ENCODE peak calls at places on chromosomes 16 and 17, in four cellular contexts. Y is transverse colon, A is tibial nerve, B is suprapubic skin. R is an unnamed sample.

GRCh38 chr17:66814570-66814969 is 20.3 kb upstream of the CACNG5 start:
- DNase-seq in Y (no peak), A (no peak), B (no peak), R (no peak)

GRCh38 chr16:2762711-2763110 is 10.3 kb downstream of the SRRM2 start:
- DNase-seq in Y (no peak), A (no peak), B (no peak), R (no peak)

GRCh38 chr17:20613248-20613647 is 33.7 kb downstream of the CDRT15L2 start:
- DNase-seq in Y (no peak), A (no peak), B (no peak), R (no peak)

GRCh38 chr16:53549970-53550406 is 47.0 kb upstream of the AKTIP start:
- DNase-seq in Y (peak; percentile 45), A (no peak), B (no peak), R (peak; percentile 46)

GRCh38 chr17:69525920-69526841 is 111.7 kb downstream of the MAP2K6 start:
- DNase-seq in Y (peak; percentile 36), A (no peak), B (no peak), R (no peak)

GRCh38 chr16:76837872-76838271 is 353.1 kb upstream of the MON1B start:
- DNase-seq in Y (no peak), A (no peak), B (no peak), R (no peak)

GRCh38 chr17:81900181-81900820 is 1.7 kb upstream of the NPB start:
- DNase-seq in Y (no peak), A (no peak), B (no peak), R (no peak)

GRCh38 chr16:6279261-6279660 is 1053.4 kb upstream of the RBFOX1 start:
- DNase-seq in Y (no peak), A (no peak), B (no peak), R (no peak)

GRCh38 chr17:16150251-16150859 is 65.0 kb downstream of the NCOR1 start:
- DNase-seq in Y (no peak), A (no peak), B (no peak), R (no peak)

GRCh38 chr16:84501077-84501735 is 3.3 kb downstream of the MEAK7 start:
- DNase-seq in Y (peak; percentile 27), A (no peak), B (no peak), R (no peak)

GRCh38 chr17:61337247-61337812 is 62.3 kb upstream of the TBX2 start:
- DNase-seq in Y (no peak), A (no peak), B (no peak), R (no peak)

GRCh38 chr17:60102632-60103047 is 23.9 kb upstream of the HEATR6 start:
- DNase-seq in Y (peak; percentile 37), A (no peak), B (no peak), R (no peak)

GRCh38 chr17:80957461-80957941 is 34.1 kb upstream of the CHMP6 start:
- DNase-seq in Y (no peak), A (no peak), B (no peak), R (no peak)

GRCh38 chr16:67884-68789 is 4.3 kb downstream of the RHBDF1 start:
- DNase-seq in Y (no peak), A (peak; percentile 57), B (no peak), R (no peak)

GRCh38 chr17:35749560-35750412 is 3.3 kb downstream of the GAS2L2 start:
- DNase-seq in Y (no peak), A (no peak), B (no peak), R (no peak)

GRCh38 chr17:47896672-47897490 is 845 bp downstream of the SP2 start:
- DNase-seq in Y (no peak), A (no peak), B (peak; percentile 85), R (no peak)

GRCh38 chr16:58195771-58196170 is 2.1 kb downstream of the CSNK2A2 start:
- DNase-seq in Y (no peak), A (no peak), B (no peak), R (no peak)

GRCh38 chr16:58195344-58195743 is 2.6 kb downstream of the CSNK2A2 start:
- DNase-seq in Y (no peak), A (no peak), B (no peak), R (no peak)

GRCh38 chr16:58198022-58198683 is at the start of gene CSNK2A2:
- DNase-seq in Y (peak; percentile 78), A (no peak), B (no peak), R (peak; percentile 57)

GRCh38 chr16:58197314-58198012 is 443 bp downstream of the CSNK2A2 start:
- DNase-seq in Y (no peak), A (no peak), B (no peak), R (no peak)

GRCh38 chr16:58196898-58197313 is 1.0 kb downstream of the CSNK2A2 start:
- DNase-seq in Y (no peak), A (no peak), B (no peak), R (no peak)
- H3K27ac ChIP-seq in Y (peak overlapping the region; percentile 53), A (no peak overlapping the region), B (peak overlapping the region; percentile 30), R (peak overlapping the region; percentile 33)

DNA sequence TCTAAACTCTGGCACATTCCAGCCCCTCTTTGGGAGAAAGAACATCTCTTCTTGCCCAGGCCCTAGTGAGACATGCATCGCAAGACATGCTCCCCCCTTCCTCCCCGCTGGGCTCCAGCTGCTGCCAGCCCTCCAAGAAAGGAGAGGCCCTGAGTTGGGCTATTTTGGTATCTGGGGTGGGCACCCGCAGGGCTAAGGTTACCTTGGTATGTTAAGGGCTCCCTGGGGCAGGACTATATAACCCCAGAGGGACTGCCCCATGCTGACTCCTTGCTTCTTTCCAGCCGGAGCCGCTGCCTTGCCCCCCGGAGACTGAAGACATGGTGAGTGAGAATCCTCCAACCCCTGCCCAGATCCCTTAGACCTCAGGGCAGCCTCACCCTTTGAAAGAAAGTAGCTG is at the start of gene MYL11:
- DNase-seq in Y (no peak), A (no peak), B (no peak), R (no peak)
- H3K4me1 ChIP-seq in Y (peaks cover 10% of the 10 kb centered on the region), A (peaks cover 26% of the 10 kb centered on the region), B (peaks cover 29% of the 10 kb centered on the region), R (no peaks in the 10 kb centered on the region)

DNA sequence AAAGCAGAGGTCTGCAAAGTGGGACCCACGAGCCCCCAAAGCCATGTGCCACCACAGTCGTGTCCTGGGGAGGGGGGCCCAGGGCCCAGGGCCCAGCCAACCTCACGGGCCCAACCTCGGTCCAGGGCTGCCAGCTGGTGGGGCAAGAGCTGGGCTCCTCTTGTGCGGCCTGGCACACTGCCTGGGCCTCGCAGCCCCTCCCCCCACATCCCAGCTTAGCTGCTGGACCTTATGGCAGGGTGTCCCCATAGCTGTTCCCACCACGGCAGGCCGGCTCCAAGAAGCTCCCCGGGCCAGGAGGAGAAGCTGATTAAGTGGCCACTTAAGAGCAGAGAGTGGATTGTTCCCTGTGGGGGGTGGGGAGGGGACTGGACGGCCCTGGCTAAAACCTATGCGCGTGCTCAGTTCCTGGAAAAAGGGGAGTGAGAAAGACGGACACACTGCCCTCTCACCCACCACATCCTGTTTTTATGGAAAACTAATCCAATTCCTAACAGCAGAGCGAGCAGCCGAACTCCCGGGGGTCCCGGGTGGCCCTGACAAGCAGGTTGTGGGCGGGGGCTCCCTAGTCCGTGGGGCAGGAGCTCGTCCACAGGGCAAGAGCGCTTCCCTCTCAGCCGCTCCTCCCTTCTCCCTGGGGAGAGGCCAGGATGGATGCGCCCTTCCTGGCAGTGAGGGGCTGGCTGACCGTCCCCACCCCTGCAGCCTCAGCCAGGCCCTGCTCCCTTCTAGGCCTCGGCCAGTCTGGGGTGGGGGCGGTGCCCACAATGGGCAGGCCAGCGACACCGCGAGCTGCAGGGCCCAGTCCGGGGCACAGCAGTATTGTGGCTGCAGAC is 16.8 kb downstream of the PIEZO1 start:
- DNase-seq in Y (peak; percentile 60), A (no peak), B (no peak), R (no peak)
- H3K27ac ChIP-seq in Y (peak overlapping the region; percentile 93), A (no peak overlapping the region), B (peak overlapping the region; percentile 70), R (peak overlapping the region; percentile 93)

GRCh38 chr17:78820841-78821240 is 19.8 kb downstream of the USP36 start:
- DNase-seq in Y (no peak), A (no peak), B (no peak), R (no peak)
- H3K4me1 ChIP-seq in Y (no peaks in the 10 kb centered on the region), A (peaks cover 12% of the 10 kb centered on the region), B (peaks cover 7% of the 10 kb centered on the region), R (no peaks in the 10 kb centered on the region)

GRCh38 chr16:70422543-70422942 is 16.4 kb downstream of the ST3GAL2 start:
- DNase-seq in Y (no peak), A (no peak), B (no peak), R (no peak)
- H3K27ac ChIP-seq in Y (no peak overlapping the region), A (no peak overlapping the region), B (no peak overlapping the region), R (no peak overlapping the region)

GRCh38 chr16:8885674-8886592 is 3.8 kb downstream of the LITAFD start:
- DNase-seq in Y (peak; percentile 50), A (no peak), B (no peak), R (no peak)

GRCh38 chr16:8886593-8887437 is 4.7 kb downstream of the LITAFD start:
- DNase-seq in Y (no peak), A (no peak), B (no peak), R (no peak)

GRCh38 chr16:8888951-8889892 is 7.1 kb downstream of the LITAFD start:
- DNase-seq in Y (no peak), A (no peak), B (no peak), R (no peak)

GRCh38 chr16:8887952-8888560 is 5.9 kb downstream of the LITAFD start:
- DNase-seq in Y (no peak), A (peak; percentile 53), B (no peak), R (peak; percentile 77)

DNA sequence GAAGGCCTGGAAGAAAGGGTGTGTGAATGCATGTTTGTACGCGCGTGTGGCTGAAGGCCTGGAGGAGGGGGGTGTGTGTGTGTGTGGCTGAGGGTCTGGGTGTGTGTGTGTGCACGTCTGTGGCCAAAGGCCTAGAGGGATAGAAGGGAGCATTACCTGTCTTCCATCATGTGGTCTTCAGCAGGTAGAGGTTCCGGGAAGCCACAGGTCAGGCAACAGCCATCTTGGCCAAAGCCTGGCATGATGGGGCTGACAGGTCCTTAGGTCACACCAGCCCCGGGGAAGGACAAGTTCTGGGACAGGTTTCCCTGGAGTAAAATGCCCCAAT is 5.3 kb downstream of the LITAFD start:
- DNase-seq in Y (no peak), A (no peak), B (no peak), R (no peak)
- H3K4me1 ChIP-seq in Y (peaks cover 11% of the 10 kb centered on the region), A (peaks cover 21% of the 10 kb centered on the region), B (peaks cover 18% of the 10 kb centered on the region), R (no peaks in the 10 kb centered on the region)

GRCh38 chr16:19212059-19212458 is 44.0 kb downstream of the SYT17 start:
- DNase-seq in Y (no peak), A (no peak), B (no peak), R (no peak)
- H3K27ac ChIP-seq in Y (no peak overlapping the region), A (no peak overlapping the region), B (no peak overlapping the region), R (no peak overlapping the region)

GRCh38 chr17:9287301-9287700 is 266.0 kb downstream of the NTN1 start:
- DNase-seq in Y (no peak), A (no peak), B (no peak), R (no peak)
- H3K4me1 ChIP-seq in Y (peaks cover 10% of the 10 kb centered on the region), A (peaks cover 21% of the 10 kb centered on the region), B (peaks cover 21% of the 10 kb centered on the region), R (no peaks in the 10 kb centered on the region)

GRCh38 chr17:57530026-57530425 is 215.1 kb downstream of the CCDC182 start:
- DNase-seq in Y (no peak), A (no peak), B (no peak), R (no peak)
- H3K27ac ChIP-seq in Y (no peak overlapping the region), A (no peak overlapping the region), B (no peak overlapping the region), R (no peak overlapping the region)

GRCh38 chr17:32515677-32516383 is 29.0 kb downstream of the CDK5R1 start:
- DNase-seq in Y (no peak), A (no peak), B (no peak), R (no peak)
- H3K4me1 ChIP-seq in Y (no peaks in the 10 kb centered on the region), A (peaks cover 18% of the 10 kb centered on the region), B (peaks cover 21% of the 10 kb centered on the region), R (no peaks in the 10 kb centered on the region)